ENCODE peak calls at places on chromosomes 2 and 18, in four cellular contexts. J, Z, Y and E are unnamed samples.

GRCh38 chr2:95760839-95761525 is 169.2 kb downstream of the TRIM43 start:
- DNase-seq in J (no peak), Z (peak), Y (no peak), E (peak)

GRCh38 chr2:191657977-191658376 is 20.0 kb upstream of the NABP1 start:
- DNase-seq in J (no peak), Z (no peak), Y (no peak), E (no peak)

GRCh38 chr2:135226961-135227360 is 174.9 kb downstream of the RAB3GAP1 start:
- DNase-seq in J (no peak), Z (no peak), Y (no peak), E (peak)

GRCh38 chr2:6941299-6942046 is 24.3 kb downstream of the RNF144A start:
- DNase-seq in J (no peak), Z (no peak), Y (no peak), E (no peak)

GRCh38 chr2:31110998-31111397 is 27.2 kb downstream of the GALNT14 start:
- DNase-seq in J (no peak), Z (no peak), Y (no peak), E (no peak)

GRCh38 chr2:231039821-231040364 is 2.6 kb downstream of the C2orf72 start:
- DNase-seq in J (no peak), Z (no peak), Y (no peak), E (no peak)

GRCh38 chr2:15177103-15177502 is 384.0 kb downstream of the NBAS start:
- DNase-seq in J (no peak), Z (no peak), Y (no peak), E (peak)

GRCh38 chr2:208359632-208359986 is 47.0 kb upstream of the PTH2R start:
- DNase-seq in J (no peak), Z (no peak), Y (peak), E (no peak)

GRCh38 chr18:46310258-46310657 is 206.1 kb downstream of the HAUS1 start:
- DNase-seq in J (no peak), Z (no peak), Y (no peak), E (no peak)

GRCh38 chr18:72700961-72701710 is 157.0 kb upstream of the CBLN2 start:
- DNase-seq in J (peak), Z (no peak), Y (no peak), E (no peak)

GRCh38 chr2:122390406-122390805 is 635.0 kb downstream of the TSN start:
- DNase-seq in J (peak), Z (no peak), Y (no peak), E (peak)

GRCh38 chr18:34938102-34938501 is 103.1 kb upstream of the MAPRE2 start:
- DNase-seq in J (no peak), Z (no peak), Y (no peak), E (no peak)

GRCh38 chr2:203787954-203788353 is 79.6 kb upstream of the CTLA4 start:
- DNase-seq in J (peak), Z (no peak), Y (no peak), E (no peak)

GRCh38 chr2:203786912-203787311 is 80.5 kb downstream of the CD28 start:
- DNase-seq in J (no peak), Z (no peak), Y (no peak), E (peak)

GRCh38 chr2:203777030-203777429 is 70.6 kb downstream of the CD28 start:
- DNase-seq in J (no peak), Z (no peak), Y (no peak), E (no peak)

GRCh38 chr2:203783496-203784203 is 77.2 kb downstream of the CD28 start:
- DNase-seq in J (peak), Z (peak), Y (no peak), E (peak)

DNA sequence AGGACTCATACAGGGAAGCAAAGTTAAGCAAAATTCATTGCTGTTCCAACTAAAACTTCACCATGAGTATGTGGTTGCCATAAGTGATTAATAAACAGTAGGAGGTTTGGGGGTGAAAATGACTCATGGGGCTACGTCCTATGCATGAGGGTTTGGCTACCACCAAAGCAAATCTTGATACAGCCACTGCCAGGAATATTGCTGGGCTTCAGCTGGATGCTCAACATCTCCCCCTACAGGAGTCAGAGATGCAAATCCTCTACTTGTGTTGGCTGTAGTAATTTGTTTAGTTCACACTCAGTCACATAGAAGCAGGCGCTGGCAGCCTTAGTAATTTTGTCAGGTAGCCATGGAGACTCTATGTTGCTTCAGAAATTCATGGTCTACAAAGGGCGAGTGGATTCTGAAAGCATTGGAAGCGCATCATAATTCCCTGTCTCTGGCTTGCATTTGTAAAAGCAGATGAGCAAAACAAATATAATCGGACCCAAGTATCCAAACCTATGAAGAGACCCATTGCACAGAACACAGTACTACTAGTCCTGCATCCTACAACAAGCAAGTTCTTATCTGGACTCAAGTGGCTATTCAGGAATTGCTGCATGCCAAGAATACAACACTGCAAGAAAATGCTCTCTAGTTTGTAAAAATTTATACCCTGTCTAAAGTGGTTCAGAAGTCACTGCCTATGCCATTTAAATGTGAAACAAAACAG is 76.0 kb downstream of the CD28 start:
- DNase-seq in J (peak), Z (peak), Y (no peak), E (peak)
- H3K4me3 ChIP-seq in J (no peak), Z (no peak), Y (no peak), E (no peak)

GRCh38 chr2:45169339-45170190 is 160.3 kb upstream of the SIX2 start:
- DNase-seq in J (peak), Z (no peak), Y (no peak), E (no peak)
- H3K4me3 ChIP-seq in J (peak), Z (peak), Y (peak), E (peak)

GRCh38 chr2:105813405-105813804 is 68.7 kb downstream of the NCK2 start:
- DNase-seq in J (no peak), Z (no peak), Y (no peak), E (no peak)

GRCh38 chr2:105814291-105814940 is 69.7 kb downstream of the NCK2 start:
- DNase-seq in J (no peak), Z (no peak), Y (no peak), E (no peak)

GRCh38 chr2:105809723-105810122 is 65.0 kb downstream of the NCK2 start:
- DNase-seq in J (no peak), Z (no peak), Y (no peak), E (no peak)

GRCh38 chr2:105813045-105813315 is 68.3 kb downstream of the NCK2 start:
- DNase-seq in J (no peak), Z (no peak), Y (no peak), E (no peak)

DNA sequence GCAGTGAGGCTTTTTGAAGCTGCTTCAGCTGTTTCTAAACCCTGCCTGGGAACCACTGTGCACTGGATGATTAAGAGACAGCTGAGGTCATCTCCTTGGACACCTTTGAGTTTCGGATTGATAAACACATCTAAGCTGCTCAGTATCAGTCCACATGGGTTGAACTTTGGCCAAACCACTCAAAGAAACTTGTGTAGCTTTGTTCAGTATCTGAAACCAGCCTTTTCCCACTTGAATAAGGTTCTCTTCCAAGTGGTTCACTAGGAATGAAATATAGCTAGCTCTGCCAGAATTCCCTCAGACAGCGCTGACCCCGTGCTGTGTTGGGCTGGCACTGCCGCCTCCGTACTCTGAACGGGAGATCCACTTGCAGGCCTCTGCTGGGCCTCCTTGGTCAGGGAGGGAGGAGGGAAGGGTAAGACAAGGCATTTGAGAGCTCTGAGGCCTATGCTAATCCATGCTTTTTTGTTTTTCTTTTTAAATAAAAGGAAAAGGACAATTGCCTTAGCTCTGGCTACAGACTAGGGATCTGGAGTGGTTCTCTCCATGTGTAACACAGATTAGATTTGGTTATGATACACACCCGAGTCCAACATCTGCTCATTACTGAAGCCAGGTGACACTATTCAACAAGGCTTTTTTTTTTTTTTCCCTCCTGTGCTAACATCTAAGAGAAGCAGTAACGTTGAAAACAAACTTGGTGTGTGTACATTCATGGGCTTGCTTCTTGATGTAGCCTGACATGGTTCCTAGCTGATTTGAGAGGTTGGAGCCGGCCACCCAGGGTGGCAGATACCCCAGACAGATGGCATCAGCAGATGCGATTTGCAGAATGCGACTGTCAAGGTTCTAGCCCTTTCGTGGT is 67.7 kb downstream of the NCK2 start:
- DNase-seq in J (peak), Z (no peak), Y (no peak), E (peak)
- H3K4me3 ChIP-seq in J (no peak), Z (no peak), Y (no peak), E (no peak)

DNA sequence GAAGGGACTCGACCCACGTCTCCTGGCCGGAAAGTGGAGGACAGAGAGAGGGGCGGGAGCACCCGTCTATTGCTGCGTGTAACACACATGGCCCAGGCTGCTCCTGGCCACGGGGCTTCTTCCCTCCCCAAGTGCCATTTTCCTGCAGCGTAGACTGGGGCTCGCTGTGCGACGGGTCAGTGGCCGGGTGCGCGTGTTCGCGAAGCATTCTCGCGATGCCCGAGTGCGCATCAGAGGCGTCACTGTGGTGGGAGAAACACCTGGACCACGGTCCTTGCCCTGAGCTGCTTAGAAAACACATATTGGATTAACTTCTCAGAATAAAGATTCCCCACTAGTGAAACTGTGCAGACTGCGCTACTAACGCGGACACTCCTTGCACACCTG is 200.8 kb downstream of the EIPR1 start:
- DNase-seq in J (no peak), Z (no peak), Y (no peak), E (no peak)
- H3K4me3 ChIP-seq in J (no peak), Z (no peak), Y (no peak), E (no peak)

DNA sequence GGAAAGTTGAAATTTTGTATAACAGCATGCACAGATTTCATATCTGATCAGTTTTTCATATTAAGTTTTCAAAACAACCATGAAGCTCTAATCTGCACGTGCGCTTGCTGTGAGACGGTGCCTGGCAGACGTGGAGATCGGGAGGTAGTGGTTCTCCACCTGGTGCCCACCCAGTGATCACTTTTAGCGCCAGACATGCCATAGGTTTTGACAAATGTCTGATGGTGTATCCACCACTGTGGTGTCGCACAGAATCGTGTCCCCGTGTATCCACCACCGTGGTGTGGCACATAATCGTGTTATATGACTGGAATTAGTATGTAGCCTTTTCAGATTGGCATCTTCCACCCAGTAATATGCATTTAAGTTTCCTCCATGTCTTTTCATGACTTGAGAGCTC is 40.9 kb upstream of the KCNG2 start:
- DNase-seq in J (no peak), Z (no peak), Y (no peak), E (no peak)
- H3K4me3 ChIP-seq in J (no peak), Z (no peak), Y (no peak), E (no peak)